ENCODE peak calls at places on chromosomes 4 and X, in five cellular contexts. H is AG04450, C is GM04504, G is LoVo, E is HS-5. K is an unnamed sample.

GRCh38 chrX:23907496-23908218 is at the start of the genes APOO and CXorf58:
- DNase-seq in H (peak), C (peak), G (peak), E (no peak), K (peak)

GRCh38 chr4:182789588-182789987 is 127.6 kb downstream of the DCTD start:
- DNase-seq in H (no peak), C (no peak), G (no peak), E (no peak), K (no peak)

GRCh38 chrX:106730385-106730784 is 3.9 kb downstream of the RNF128 start:
- DNase-seq in H (no peak), C (no peak), G (no peak), E (no peak), K (no peak)

GRCh38 chrX:18290200-18290599 is 64.3 kb downstream of the SCML2 start:
- DNase-seq in H (no peak), C (no peak), G (no peak), E (no peak), K (no peak)

GRCh38 chr4:13921805-13922204 is 294.3 kb upstream of the BOD1L1 start:
- DNase-seq in H (no peak), C (peak), G (no peak), E (no peak), K (no peak)

GRCh38 chr4:144449623-144450022 is 196.3 kb upstream of the HHIP start:
- DNase-seq in H (no peak), C (no peak), G (peak), E (no peak), K (peak)

GRCh38 chr4:8643986-8644385 is 51.4 kb downstream of the CPZ start:
- DNase-seq in H (no peak), C (no peak), G (no peak), E (no peak), K (no peak)

GRCh38 chr4:69563424-69563823 is 67.7 kb upstream of the UGT2B4 start:
- DNase-seq in H (no peak), C (no peak), G (no peak), E (no peak), K (no peak)

GRCh38 chrX:113400193-113400704 is 559.6 kb upstream of the AMOT start:
- DNase-seq in H (no peak), C (no peak), G (no peak), E (peak), K (peak)

GRCh38 chrX:107742754-107743191 is 32.8 kb downstream of the TSC22D3 start:
- DNase-seq in H (no peak), C (no peak), G (no peak), E (no peak), K (no peak)

GRCh38 chr4:76216975-76217814 is 3.6 kb upstream of the SCARB2 start:
- DNase-seq in H (no peak), C (no peak), G (no peak), E (no peak), K (no peak)

GRCh38 chr4:155909615-155910226 is 6.2 kb downstream of the TDO2 start:
- DNase-seq in H (no peak), C (no peak), G (no peak), E (no peak), K (no peak)

GRCh38 chr4:81052119-81053068 is 21.9 kb downstream of the BMP3 start:
- DNase-seq in H (peak), C (peak), G (peak), E (peak), K (peak)

GRCh38 chrX:130906776-130907175 is 3.8 kb upstream of the ENOX2 start:
- DNase-seq in H (no peak), C (no peak), G (no peak), E (no peak), K (no peak)

GRCh38 chr4:85084371-85085170 is 118.1 kb upstream of the WDFY3 start:
- DNase-seq in H (peak), C (peak), G (peak), E (peak), K (peak)

GRCh38 chrX:15269120-15269519 is 763 bp downstream of the ASB9 start:
- DNase-seq in H (no peak), C (no peak), G (no peak), E (no peak), K (no peak)